ENCODE peak calls at places on chromosome 3, in ten cellular contexts. One of them, this sample, is unnamed. For H3K9me3, the result is how much of the 10 kb centered on the place peaks cover.

GRCh38 chr3:15647629-15648167 is 46.2 kb downstream of the BTD start:
- DNase-seq in A549: no peak
- DNase-seq in suprapubic skin: no peak
- DNase-seq in SJSA1: peak
- DNase-seq in body of pancreas: peak
- DNase-seq in PC-9: peak
- DNase-seq in cardiac muscle cell: no peak
- DNase-seq in heart left ventricle: no peak
- DNase-seq in tibial artery: no peak
- DNase-seq in CD8-positive, alpha-beta T cell: peak
- DNase-seq in this sample: peak

GRCh38 chr3:111473550-111473949 is 68.4 kb upstream of the CD96 start:
- DNase-seq in SJSA1: no peak
- DNase-seq in cardiac muscle cell: peak
- DNase-seq in PC-9: no peak
- DNase-seq in A549: no peak
- DNase-seq in CD8-positive, alpha-beta T cell: no peak
- DNase-seq in tibial artery: no peak
- DNase-seq in suprapubic skin: no peak
- DNase-seq in body of pancreas: no peak
- DNase-seq in heart left ventricle: no peak
- DNase-seq in this sample: no peak

GRCh38 chr3:125000661-125001060 is 55.1 kb downstream of the HEG1 start:
- DNase-seq in PC-9: no peak
- DNase-seq in SJSA1: no peak
- DNase-seq in suprapubic skin: no peak
- DNase-seq in cardiac muscle cell: no peak
- DNase-seq in A549: no peak
- DNase-seq in CD8-positive, alpha-beta T cell: no peak
- DNase-seq in heart left ventricle: no peak
- DNase-seq in tibial artery: no peak
- DNase-seq in body of pancreas: no peak
- DNase-seq in this sample: no peak

GRCh38 chr3:172543419-172543818 is 20.2 kb upstream of the TNFSF10 start:
- DNase-seq in CD8-positive, alpha-beta T cell: no peak
- DNase-seq in tibial artery: no peak
- DNase-seq in SJSA1: no peak
- DNase-seq in heart left ventricle: no peak
- DNase-seq in A549: no peak
- DNase-seq in body of pancreas: no peak
- DNase-seq in cardiac muscle cell: no peak
- DNase-seq in PC-9: no peak
- DNase-seq in suprapubic skin: no peak
- DNase-seq in this sample: no peak

GRCh38 chr3:126197854-126198584 is 17.6 kb upstream of the ALDH1L1 start:
- DNase-seq in tibial artery: peak
- DNase-seq in CD8-positive, alpha-beta T cell: peak
- DNase-seq in suprapubic skin: no peak
- DNase-seq in PC-9: peak
- DNase-seq in SJSA1: peak
- DNase-seq in cardiac muscle cell: peak
- DNase-seq in heart left ventricle: peak
- DNase-seq in A549: peak
- DNase-seq in body of pancreas: peak
- DNase-seq in this sample: peak

GRCh38 chr3:38646630-38647029 is 2.9 kb downstream of the SCN5A start:
- DNase-seq in SJSA1: no peak
- DNase-seq in suprapubic skin: peak
- DNase-seq in PC-9: no peak
- DNase-seq in heart left ventricle: peak
- DNase-seq in tibial artery: peak
- DNase-seq in cardiac muscle cell: no peak
- DNase-seq in body of pancreas: no peak
- DNase-seq in CD8-positive, alpha-beta T cell: no peak
- DNase-seq in A549: peak
- DNase-seq in this sample: no peak

GRCh38 chr3:158434412-158435038 is 136.5 kb upstream of the MLF1 start:
- DNase-seq in SJSA1: peak
- DNase-seq in A549: peak
- DNase-seq in heart left ventricle: peak
- DNase-seq in CD8-positive, alpha-beta T cell: no peak
- DNase-seq in suprapubic skin: no peak
- DNase-seq in PC-9: peak
- DNase-seq in cardiac muscle cell: peak
- DNase-seq in body of pancreas: peak
- DNase-seq in tibial artery: peak
- DNase-seq in this sample: no peak

GRCh38 chr3:194312743-194313281 is 38.3 kb downstream of the CPN2 start:
- DNase-seq in PC-9: no peak
- DNase-seq in suprapubic skin: no peak
- DNase-seq in tibial artery: peak
- DNase-seq in CD8-positive, alpha-beta T cell: no peak
- DNase-seq in cardiac muscle cell: peak
- DNase-seq in A549: no peak
- DNase-seq in body of pancreas: no peak
- DNase-seq in SJSA1: no peak
- DNase-seq in heart left ventricle: no peak
- DNase-seq in this sample: no peak

GRCh38 chr3:106014518-106014917 is 145.7 kb upstream of the CBLB start:
- DNase-seq in body of pancreas: no peak
- DNase-seq in suprapubic skin: no peak
- DNase-seq in CD8-positive, alpha-beta T cell: no peak
- DNase-seq in tibial artery: no peak
- DNase-seq in cardiac muscle cell: no peak
- DNase-seq in A549: no peak
- DNase-seq in SJSA1: no peak
- DNase-seq in PC-9: no peak
- DNase-seq in heart left ventricle: no peak
- DNase-seq in this sample: no peak

GRCh38 chr3:76812649-76813048 is 227.2 kb upstream of the ROBO2 start:
- DNase-seq in suprapubic skin: no peak
- DNase-seq in body of pancreas: no peak
- DNase-seq in CD8-positive, alpha-beta T cell: no peak
- DNase-seq in cardiac muscle cell: no peak
- DNase-seq in A549: no peak
- DNase-seq in SJSA1: no peak
- DNase-seq in tibial artery: no peak
- DNase-seq in PC-9: no peak
- DNase-seq in heart left ventricle: no peak
- DNase-seq in this sample: no peak

GRCh38 chr3:195736866-195737490 is 16.2 kb downstream of the MUC20 start:
- DNase-seq in A549: no peak
- DNase-seq in tibial artery: no peak
- DNase-seq in SJSA1: no peak
- DNase-seq in body of pancreas: no peak
- DNase-seq in heart left ventricle: no peak
- DNase-seq in suprapubic skin: no peak
- DNase-seq in cardiac muscle cell: no peak
- DNase-seq in PC-9: no peak
- DNase-seq in CD8-positive, alpha-beta T cell: no peak
- DNase-seq in this sample: no peak

GRCh38 chr3:22029480-22029879 is 278.5 kb upstream of the ZNF385D start:
- DNase-seq in cardiac muscle cell: no peak
- DNase-seq in suprapubic skin: no peak
- DNase-seq in tibial artery: no peak
- DNase-seq in CD8-positive, alpha-beta T cell: no peak
- DNase-seq in PC-9: no peak
- DNase-seq in SJSA1: no peak
- DNase-seq in A549: no peak
- DNase-seq in body of pancreas: no peak
- DNase-seq in heart left ventricle: no peak
- DNase-seq in this sample: no peak

GRCh38 chr3:12288466-12289129 is at the start of gene PPARG:
- DNase-seq in SJSA1: no peak
- DNase-seq in A549: peak
- DNase-seq in cardiac muscle cell: peak
- DNase-seq in body of pancreas: peak
- DNase-seq in heart left ventricle: peak
- DNase-seq in tibial artery: no peak
- DNase-seq in CD8-positive, alpha-beta T cell: no peak
- DNase-seq in PC-9: peak
- DNase-seq in suprapubic skin: no peak
- DNase-seq in this sample: no peak

GRCh38 chr3:154310840-154311239 is 13.4 kb downstream of the DHX36 start:
- DNase-seq in A549: no peak
- DNase-seq in suprapubic skin: no peak
- DNase-seq in tibial artery: no peak
- DNase-seq in body of pancreas: no peak
- DNase-seq in SJSA1: no peak
- DNase-seq in heart left ventricle: no peak
- DNase-seq in cardiac muscle cell: no peak
- DNase-seq in PC-9: no peak
- DNase-seq in CD8-positive, alpha-beta T cell: no peak
- DNase-seq in this sample: no peak

DNA sequence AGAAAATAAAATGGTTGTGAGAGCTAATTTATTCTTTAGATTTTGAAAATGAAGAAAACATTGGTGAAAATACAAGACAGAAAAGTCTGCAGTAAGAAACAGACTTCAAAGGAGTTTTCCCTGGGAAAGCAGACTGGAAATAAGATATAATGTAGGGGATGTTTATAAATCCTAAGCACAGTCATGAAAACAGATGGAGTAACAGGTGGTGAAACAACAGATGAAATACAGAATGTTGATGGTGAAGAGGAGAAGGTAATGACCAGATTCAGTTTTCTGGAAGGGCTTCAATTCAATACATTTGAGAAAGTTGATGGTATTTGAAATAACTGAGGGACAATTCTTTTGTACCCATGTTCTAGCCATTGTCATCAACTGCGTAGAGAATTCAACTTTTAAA is 353.9 kb downstream of the CHL1 start:
- DNase-seq in heart left ventricle: no peak
- DNase-seq in suprapubic skin: no peak
- DNase-seq in tibial artery: no peak
- DNase-seq in SJSA1: no peak
- DNase-seq in cardiac muscle cell: no peak
- DNase-seq in CD8-positive, alpha-beta T cell: no peak
- DNase-seq in A549: no peak
- DNase-seq in PC-9: no peak
- DNase-seq in body of pancreas: no peak
- DNase-seq in this sample: no peak
- H3K9me3 ChIP-seq in heart left ventricle: under half
- H3K9me3 ChIP-seq in suprapubic skin: under half
- H3K9me3 ChIP-seq in tibial artery: under half
- H3K9me3 ChIP-seq in SJSA1: under half
- H3K9me3 ChIP-seq in cardiac muscle cell: under half
- H3K9me3 ChIP-seq in CD8-positive, alpha-beta T cell: under half
- H3K9me3 ChIP-seq in A549: under half
- H3K9me3 ChIP-seq in PC-9: under half
- H3K9me3 ChIP-seq in body of pancreas: under half
- H3K9me3 ChIP-seq in this sample: under half

GRCh38 chr3:13902648-13903238 is 22.9 kb upstream of the WNT7A start:
- DNase-seq in tibial artery: no peak
- DNase-seq in cardiac muscle cell: no peak
- DNase-seq in body of pancreas: no peak
- DNase-seq in heart left ventricle: no peak
- DNase-seq in CD8-positive, alpha-beta T cell: no peak
- DNase-seq in suprapubic skin: no peak
- DNase-seq in PC-9: no peak
- DNase-seq in SJSA1: no peak
- DNase-seq in A549: no peak
- DNase-seq in this sample: no peak
- H3K9me3 ChIP-seq in tibial artery: under half
- H3K9me3 ChIP-seq in cardiac muscle cell: under half
- H3K9me3 ChIP-seq in body of pancreas: under half
- H3K9me3 ChIP-seq in heart left ventricle: half or more
- H3K9me3 ChIP-seq in CD8-positive, alpha-beta T cell: under half
- H3K9me3 ChIP-seq in suprapubic skin: under half
- H3K9me3 ChIP-seq in PC-9: under half
- H3K9me3 ChIP-seq in SJSA1: under half
- H3K9me3 ChIP-seq in A549: half or more
- H3K9me3 ChIP-seq in this sample: under half

GRCh38 chr3:88076712-88077111 is 17.7 kb downstream of the ZNF654 start:
- DNase-seq in SJSA1: no peak
- DNase-seq in A549: no peak
- DNase-seq in suprapubic skin: no peak
- DNase-seq in CD8-positive, alpha-beta T cell: no peak
- DNase-seq in body of pancreas: no peak
- DNase-seq in tibial artery: no peak
- DNase-seq in PC-9: no peak
- DNase-seq in heart left ventricle: no peak
- DNase-seq in cardiac muscle cell: no peak
- DNase-seq in this sample: no peak
- H3K9me3 ChIP-seq in SJSA1: under half
- H3K9me3 ChIP-seq in A549: under half
- H3K9me3 ChIP-seq in suprapubic skin: under half
- H3K9me3 ChIP-seq in CD8-positive, alpha-beta T cell: under half
- H3K9me3 ChIP-seq in body of pancreas: under half
- H3K9me3 ChIP-seq in tibial artery: under half
- H3K9me3 ChIP-seq in PC-9: under half
- H3K9me3 ChIP-seq in heart left ventricle: under half
- H3K9me3 ChIP-seq in cardiac muscle cell: under half
- H3K9me3 ChIP-seq in this sample: under half

GRCh38 chr3:177733936-177734335 is 536.7 kb upstream of the TBL1XR1 start:
- DNase-seq in cardiac muscle cell: no peak
- DNase-seq in heart left ventricle: no peak
- DNase-seq in A549: no peak
- DNase-seq in body of pancreas: no peak
- DNase-seq in tibial artery: no peak
- DNase-seq in suprapubic skin: no peak
- DNase-seq in PC-9: no peak
- DNase-seq in SJSA1: no peak
- DNase-seq in CD8-positive, alpha-beta T cell: no peak
- DNase-seq in this sample: no peak

GRCh38 chr3:177729939-177730700 is 532.8 kb upstream of the TBL1XR1 start:
- DNase-seq in suprapubic skin: no peak
- DNase-seq in PC-9: no peak
- DNase-seq in tibial artery: peak
- DNase-seq in A549: no peak
- DNase-seq in cardiac muscle cell: no peak
- DNase-seq in body of pancreas: no peak
- DNase-seq in heart left ventricle: peak
- DNase-seq in SJSA1: no peak
- DNase-seq in CD8-positive, alpha-beta T cell: no peak
- DNase-seq in this sample: no peak

GRCh38 chr3:177735441-177735840 is 538.2 kb upstream of the TBL1XR1 start:
- DNase-seq in suprapubic skin: no peak
- DNase-seq in A549: no peak
- DNase-seq in PC-9: no peak
- DNase-seq in CD8-positive, alpha-beta T cell: no peak
- DNase-seq in SJSA1: no peak
- DNase-seq in tibial artery: no peak
- DNase-seq in body of pancreas: no peak
- DNase-seq in heart left ventricle: no peak
- DNase-seq in cardiac muscle cell: no peak
- DNase-seq in this sample: no peak

GRCh38 chr3:177731644-177732268 is 534.5 kb upstream of the TBL1XR1 start:
- DNase-seq in suprapubic skin: no peak
- DNase-seq in SJSA1: peak
- DNase-seq in heart left ventricle: no peak
- DNase-seq in CD8-positive, alpha-beta T cell: no peak
- DNase-seq in tibial artery: no peak
- DNase-seq in PC-9: no peak
- DNase-seq in A549: no peak
- DNase-seq in body of pancreas: no peak
- DNase-seq in cardiac muscle cell: no peak
- DNase-seq in this sample: no peak

DNA sequence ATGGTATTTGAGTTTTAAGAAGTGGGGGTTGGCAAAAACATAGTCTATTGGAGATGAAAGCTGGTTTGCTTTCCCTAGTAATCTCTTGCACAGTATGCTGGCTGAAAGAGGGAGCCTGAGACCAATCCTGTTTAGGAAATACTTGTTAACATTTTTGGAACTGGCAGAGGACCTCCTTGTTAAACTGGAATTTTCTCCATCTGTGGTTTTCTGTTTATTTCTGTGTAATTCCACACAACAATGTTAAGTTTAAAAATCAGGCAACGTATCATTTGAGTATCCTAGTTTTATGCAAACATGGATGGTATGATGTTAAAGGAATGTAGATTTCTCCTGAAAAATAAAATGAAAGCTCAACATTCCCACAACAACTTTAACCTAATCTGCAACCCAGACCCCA is 536.0 kb upstream of the TBL1XR1 start:
- DNase-seq in SJSA1: peak
- DNase-seq in tibial artery: no peak
- DNase-seq in PC-9: no peak
- DNase-seq in CD8-positive, alpha-beta T cell: no peak
- DNase-seq in heart left ventricle: no peak
- DNase-seq in cardiac muscle cell: no peak
- DNase-seq in suprapubic skin: no peak
- DNase-seq in body of pancreas: no peak
- DNase-seq in A549: no peak
- DNase-seq in this sample: no peak
- H3K9me3 ChIP-seq in SJSA1: under half
- H3K9me3 ChIP-seq in tibial artery: under half
- H3K9me3 ChIP-seq in PC-9: under half
- H3K9me3 ChIP-seq in CD8-positive, alpha-beta T cell: under half
- H3K9me3 ChIP-seq in heart left ventricle: under half
- H3K9me3 ChIP-seq in cardiac muscle cell: under half
- H3K9me3 ChIP-seq in suprapubic skin: under half
- H3K9me3 ChIP-seq in body of pancreas: under half
- H3K9me3 ChIP-seq in A549: under half
- H3K9me3 ChIP-seq in this sample: under half

This sample was measured in T-helper 17 cell.